ENCODE peak calls at places on chromosomes 4 and X, in four cellular contexts. B is GM12891; H is mesendoderm; J is activated T-cell treated with anti-CD3 and anti-CD28 coated beads, Interleukin-2, amount 50 U/mL, for 48 hours. X is an unnamed sample.

GRCh38 chr4:25133132-25133531 is 27.1 kb downstream of the SEPSECS start:
- DNase-seq in B (no peak), H (no peak), J (no peak), X (no peak)

GRCh38 chrX:10486373-10486772 is 134.0 kb downstream of the MID1 start:
- DNase-seq in B (no peak), H (no peak), J (no peak), X (no peak)

GRCh38 chr4:91958651-91959050 is 345.1 kb upstream of the GRID2 start:
- DNase-seq in B (no peak), H (peak; percentile 86), J (no peak), X (no peak)

GRCh38 chr4:169823685-169824084 is 65.9 kb upstream of the HPF1 start:
- DNase-seq in B (no peak), H (peak; percentile 87), J (no peak), X (no peak)

GRCh38 chr4:2419814-2420213 is 1.1 kb downstream of the CFAP99 start:
- DNase-seq in B (no peak), H (no peak), J (no peak), X (no peak)

GRCh38 chrX:131199086-131199485 is 90.0 kb downstream of the IGSF1 start:
- DNase-seq in B (no peak), H (no peak), J (no peak), X (no peak)

GRCh38 chrX:17697191-17697590 is 40.1 kb upstream of the SCML1 start:
- DNase-seq in B (no peak), H (no peak), J (no peak), X (no peak)

GRCh38 chr4:833731-834367 is 7.9 kb upstream of the CPLX1 start:
- DNase-seq in B (no peak), H (no peak), J (no peak), X (no peak)

GRCh38 chr4:91113130-91113706 is 986.0 kb downstream of the CCSER1 start:
- DNase-seq in B (peak; percentile 4), H (peak; percentile 79), J (no peak), X (no peak)

GRCh38 chrX:49273181-49273727 is 3.7 kb downstream of the PPP1R3F start:
- DNase-seq in B (no peak), H (no peak), J (peak; percentile 65), X (no peak)

GRCh38 chrX:45598841-45599240 is 398.2 kb upstream of the DIPK2B start:
- DNase-seq in B (no peak), H (no peak), J (no peak), X (no peak)